ENCODE peak calls at places on chromosome 21, in seven cellular contexts. E, Y, L, T, N, Q and D are unnamed samples.

GRCh38 chr21:31132574-31133242 is 94.4 kb upstream of the KRTAP19-8 start:
- DNase-seq in E (no peak), N (no peak), Q (no peak), L (no peak), T (peak), Y (peak), D (no peak)

GRCh38 chr21:45208627-45208951 is 79.1 kb downstream of the POFUT2 start:
- DNase-seq in L (no peak), Y (peak), T (no peak), Q (no peak), N (no peak), E (no peak), D (no peak)

GRCh38 chr21:32572574-32573420 is 12.5 kb downstream of the TCP10L start:
- DNase-seq in Y (no peak), L (no peak), E (no peak), Q (no peak), T (no peak), N (no peak), D (peak)

GRCh38 chr21:46027855-46028493 is 46.4 kb downstream of the COL6A1 start:
- DNase-seq in T (no peak), N (no peak), L (no peak), E (no peak), Y (no peak), Q (no peak), D (no peak)

GRCh38 chr21:32994305-32994704 is 31.4 kb upstream of the OLIG2 start:
- DNase-seq in Y (peak), N (no peak), E (no peak), Q (peak), L (peak), T (no peak), D (peak)

GRCh38 chr21:29805110-29805509 is 134.7 kb downstream of the GRIK1 start:
- DNase-seq in Y (no peak), T (no peak), N (no peak), E (no peak), L (no peak), Q (no peak), D (no peak)

GRCh38 chr21:26965567-26966359 is 1.1 kb downstream of the ADAMTS5 start:
- DNase-seq in L (no peak), T (no peak), N (no peak), Q (no peak), E (no peak), Y (peak), D (no peak)

GRCh38 chr21:28633803-28634572 is 358.7 kb downstream of the LTN1 start:
- DNase-seq in T (no peak), N (peak), Q (peak), L (peak), E (no peak), Y (peak), D (no peak)

GRCh38 chr21:42621166-42621827 is 32.1 kb upstream of the PDE9A start:
- DNase-seq in Q (no peak), L (no peak), N (no peak), Y (peak), T (no peak), E (no peak), D (no peak)

GRCh38 chr21:39093526-39093925 is 89.7 kb downstream of the PSMG1 start:
- DNase-seq in N (no peak), E (no peak), Q (no peak), T (no peak), L (no peak), Y (no peak), D (no peak)

GRCh38 chr21:35232545-35233176 is 183.6 kb upstream of the RUNX1 start:
- DNase-seq in N (no peak), E (no peak), T (no peak), Q (peak), Y (peak), L (peak), D (peak)

GRCh38 chr21:38080888-38081287 is 164.6 kb upstream of the KCNJ6 start:
- DNase-seq in Q (no peak), E (no peak), Y (no peak), L (no peak), N (no peak), T (no peak), D (no peak)

GRCh38 chr21:43902441-43902840 is 37.4 kb downstream of the AGPAT3 start:
- DNase-seq in L (no peak), Y (no peak), T (no peak), N (no peak), E (no peak), Q (no peak), D (no peak)

GRCh38 chr21:39885119-39885848 is 18.0 kb downstream of the PCP4 start:
- DNase-seq in Y (peak), Q (no peak), L (no peak), N (no peak), E (no peak), T (no peak), D (no peak)

GRCh38 chr21:42515708-42516502 is 2.3 kb downstream of the SLC37A1 start:
- DNase-seq in N (no peak), T (no peak), E (no peak), Y (peak), L (no peak), Q (peak), D (peak)

GRCh38 chr21:39788383-39788782 is 43.4 kb downstream of the IGSF5 start:
- DNase-seq in Q (peak), N (peak), L (peak), Y (peak), E (no peak), T (no peak), D (peak)

GRCh38 chr21:41634858-41635257 is 126.9 kb upstream of the TMPRSS2 start:
- DNase-seq in E (no peak), Y (no peak), N (no peak), T (no peak), L (peak), Q (no peak), D (peak)

GRCh38 chr21:45280969-45281368 is 6.7 kb downstream of the POFUT2 start:
- DNase-seq in L (no peak), N (no peak), E (no peak), Q (no peak), T (no peak), Y (no peak), D (no peak)

GRCh38 chr21:17679002-17679600 is 66.4 kb upstream of the BTG3 start:
- DNase-seq in E (no peak), N (peak), Y (peak), T (no peak), L (peak), Q (peak), D (peak)

GRCh38 chr21:15687208-15687607 is 42.6 kb upstream of the USP25 start:
- DNase-seq in Q (no peak), N (no peak), E (no peak), Y (no peak), L (no peak), T (no peak), D (no peak)

GRCh38 chr21:45699251-45699942 is 55.9 kb downstream of the PCBP3 start:
- DNase-seq in Y (no peak), L (no peak), Q (no peak), T (no peak), E (no peak), N (no peak), D (no peak)

GRCh38 chr21:26091480-26092018 is 79.0 kb downstream of the APP start:
- DNase-seq in L (no peak), N (no peak), Q (no peak), Y (no peak), T (no peak), E (no peak), D (no peak)

GRCh38 chr21:42120056-42120903 is 49.2 kb downstream of the UMODL1 start:
- DNase-seq in E (no peak), L (no peak), Y (no peak), Q (no peak), N (no peak), T (no peak), D (peak)

GRCh38 chr21:14523234-14523633 is 22.9 kb downstream of the SAMSN1 start:
- DNase-seq in N (no peak), E (no peak), Y (no peak), Q (no peak), T (peak), L (no peak), D (no peak)

GRCh38 chr21:38933731-38934130 is 128.0 kb downstream of the ETS2 start:
- DNase-seq in T (no peak), N (no peak), Y (no peak), L (no peak), E (no peak), Q (no peak), D (no peak)

GRCh38 chr21:38380391-38381137 is 117.7 kb downstream of the ERG start:
- DNase-seq in Q (peak), T (no peak), Y (peak), N (no peak), L (peak), E (no peak), D (no peak)